ENCODE peak calls at places on chromosomes 2 and 18, in five cellular contexts. D is breast epithelium; M is CD8-positive, alpha-beta T cell; L is activated T-helper 1 cell treated with Interleukin-2 at 50 U/mL for 16 hours; K is cardiac muscle cell. C is an unnamed sample.

GRCh38 chr18:21194871-21195771 is 46.9 kb upstream of the GREB1L start:
- DNase-seq in L (no peak), K (peak), D (no peak), M (no peak), C (no peak)

GRCh38 chr2:169095631-169096105 is 26.3 kb downstream of the DHRS9 start:
- DNase-seq in M (no peak), L (no peak), D (no peak), K (peak), C (no peak)

GRCh38 chr2:162091325-162092007 is 17.5 kb upstream of the DPP4 start:
- DNase-seq in M (no peak), D (no peak), L (no peak), K (no peak), C (no peak)

GRCh38 chr18:45107425-45107824 is 426.7 kb downstream of the SETBP1 start:
- DNase-seq in K (peak), L (no peak), M (no peak), D (no peak), C (no peak)

GRCh38 chr2:47488870-47489584 is 86.1 kb downstream of the MSH2 start:
- DNase-seq in L (no peak), K (peak), M (no peak), D (no peak), C (no peak)

GRCh38 chr18:10320201-10320600 is 134.2 kb upstream of the APCDD1 start:
- DNase-seq in K (no peak), M (no peak), D (no peak), L (no peak), C (no peak)

GRCh38 chr2:186746584-186746983 is 52.7 kb downstream of the FAM171B start:
- DNase-seq in M (no peak), L (no peak), D (no peak), K (no peak), C (no peak)

GRCh38 chr2:236229186-236229585 is 35.0 kb downstream of the ASB18 start:
- DNase-seq in M (no peak), K (no peak), L (no peak), D (no peak), C (no peak)

GRCh38 chr2:159124931-159125467 is 156.6 kb downstream of the TANC1 start:
- DNase-seq in L (no peak), M (no peak), D (no peak), K (no peak), C (no peak)

GRCh38 chr2:144751142-144751905 is 231.4 kb upstream of the ZEB2 start:
- DNase-seq in M (no peak), D (no peak), K (no peak), L (no peak), C (no peak)

GRCh38 chr2:27212626-27213471 is 781 bp upstream of the SLC5A6 start:
- DNase-seq in K (peak), L (peak), M (no peak), D (no peak), C (peak)

GRCh38 chr2:25165992-25166618 is 2.3 kb downstream of the POMC start:
- DNase-seq in L (peak), M (peak), D (no peak), K (peak), C (peak)

GRCh38 chr2:235496239-235496621 is 2.4 kb downstream of the AGAP1 start:
- DNase-seq in L (no peak), K (no peak), M (no peak), D (no peak), C (no peak)

GRCh38 chr2:58428553-58429284 is 187.6 kb upstream of the FANCL start:
- DNase-seq in L (no peak), M (no peak), D (no peak), K (peak), C (peak)

GRCh38 chr18:52334307-52334706 is 5.7 kb upstream of the DCC start:
- DNase-seq in D (no peak), K (no peak), L (no peak), M (no peak), C (no peak)

GRCh38 chr2:71688530-71688929 is 235.2 kb downstream of the DYSF start:
- DNase-seq in D (no peak), L (no peak), K (no peak), M (no peak), C (no peak)

GRCh38 chr2:27891063-27891819 is 712 bp downstream of the BABAM2 start:
- DNase-seq in D (peak), K (peak), L (peak), M (peak), C (peak)

GRCh38 chr2:207830778-207831549 is 61.3 kb upstream of the FZD5 start:
- DNase-seq in D (no peak), K (no peak), L (no peak), M (no peak), C (no peak)

GRCh38 chr2:223732346-223732745 is 105.0 kb downstream of the AP1S3 start:
- DNase-seq in L (no peak), D (no peak), M (no peak), K (no peak), C (no peak)

GRCh38 chr2:230668184-230668938 is 44.3 kb upstream of the CAB39 start:
- DNase-seq in D (no peak), K (no peak), L (no peak), M (no peak), C (no peak)

C was measured in HuH-7.5.